ENCODE peak calls at places on chromosomes 7 and 10, in eight cellular contexts. One of them, this sample, is unnamed.

GRCh38 chr10:94274142-94274787 is 88.5 kb downstream of the NOC3L start:
- DNase-seq in Peyer's patch: peak; percentile 52
- DNase-seq in stromal cell of bone marrow: no peak
- DNase-seq in activated CD4-positive, alpha-beta T cell treated with anti-CD3 and anti-CD28 coated beads for 1 hour: no peak
- DNase-seq in lung: peak; percentile 34
- DNase-seq in A549: no peak
- DNase-seq in substantia nigra: no peak
- DNase-seq in T-helper 2 cell: no peak
- DNase-seq in this sample: no peak

GRCh38 chr10:97211229-97211628 is 25.5 kb upstream of the SLIT1 start:
- DNase-seq in substantia nigra: no peak
- DNase-seq in T-helper 2 cell: no peak
- DNase-seq in stromal cell of bone marrow: no peak
- DNase-seq in Peyer's patch: peak; percentile 40
- DNase-seq in lung: no peak
- DNase-seq in A549: no peak
- DNase-seq in activated CD4-positive, alpha-beta T cell treated with anti-CD3 and anti-CD28 coated beads for 1 hour: no peak
- DNase-seq in this sample: no peak

GRCh38 chr7:50729962-50730361 is 52.7 kb downstream of the GRB10 start:
- DNase-seq in stromal cell of bone marrow: peak; percentile 36
- DNase-seq in lung: no peak
- DNase-seq in Peyer's patch: no peak
- DNase-seq in substantia nigra: no peak
- DNase-seq in A549: no peak
- DNase-seq in activated CD4-positive, alpha-beta T cell treated with anti-CD3 and anti-CD28 coated beads for 1 hour: no peak
- DNase-seq in T-helper 2 cell: no peak
- DNase-seq in this sample: no peak

GRCh38 chr10:49609283-49610014 is 661 bp upstream of the SLC18A3 start:
- DNase-seq in activated CD4-positive, alpha-beta T cell treated with anti-CD3 and anti-CD28 coated beads for 1 hour: no peak
- DNase-seq in substantia nigra: no peak
- DNase-seq in T-helper 2 cell: no peak
- DNase-seq in Peyer's patch: peak; percentile 31
- DNase-seq in A549: no peak
- DNase-seq in lung: no peak
- DNase-seq in stromal cell of bone marrow: no peak
- DNase-seq in this sample: no peak

GRCh38 chr10:24456319-24456718 is 247.4 kb downstream of the KIAA1217 start:
- DNase-seq in Peyer's patch: no peak
- DNase-seq in lung: no peak
- DNase-seq in substantia nigra: no peak
- DNase-seq in T-helper 2 cell: no peak
- DNase-seq in activated CD4-positive, alpha-beta T cell treated with anti-CD3 and anti-CD28 coated beads for 1 hour: no peak
- DNase-seq in stromal cell of bone marrow: peak; percentile 96
- DNase-seq in A549: peak; percentile 21
- DNase-seq in this sample: no peak

GRCh38 chr7:54956865-54957264 is 62.0 kb upstream of the EGFR start:
- DNase-seq in T-helper 2 cell: no peak
- DNase-seq in stromal cell of bone marrow: no peak
- DNase-seq in A549: no peak
- DNase-seq in activated CD4-positive, alpha-beta T cell treated with anti-CD3 and anti-CD28 coated beads for 1 hour: no peak
- DNase-seq in lung: no peak
- DNase-seq in substantia nigra: no peak
- DNase-seq in Peyer's patch: no peak
- DNase-seq in this sample: no peak

GRCh38 chr10:74460812-74461211 is 309.8 kb downstream of the ADK start:
- DNase-seq in A549: no peak
- DNase-seq in stromal cell of bone marrow: no peak
- DNase-seq in T-helper 2 cell: no peak
- DNase-seq in lung: no peak
- DNase-seq in Peyer's patch: no peak
- DNase-seq in activated CD4-positive, alpha-beta T cell treated with anti-CD3 and anti-CD28 coated beads for 1 hour: no peak
- DNase-seq in substantia nigra: no peak
- DNase-seq in this sample: no peak

GRCh38 chr7:48052748-48053147 is 17.4 kb downstream of the C7orf57 start:
- DNase-seq in Peyer's patch: no peak
- DNase-seq in lung: no peak
- DNase-seq in A549: peak; percentile 18
- DNase-seq in activated CD4-positive, alpha-beta T cell treated with anti-CD3 and anti-CD28 coated beads for 1 hour: no peak
- DNase-seq in T-helper 2 cell: no peak
- DNase-seq in substantia nigra: no peak
- DNase-seq in stromal cell of bone marrow: no peak
- DNase-seq in this sample: no peak

GRCh38 chr7:47379629-47380324 is 202.1 kb downstream of the TNS3 start:
- DNase-seq in T-helper 2 cell: no peak
- DNase-seq in lung: peak; percentile 74
- DNase-seq in activated CD4-positive, alpha-beta T cell treated with anti-CD3 and anti-CD28 coated beads for 1 hour: no peak
- DNase-seq in stromal cell of bone marrow: no peak
- DNase-seq in A549: peak; percentile 31
- DNase-seq in substantia nigra: no peak
- DNase-seq in Peyer's patch: peak; percentile 84
- DNase-seq in this sample: no peak

GRCh38 chr7:48924433-48924832 is at the start of gene CDC14C:
- DNase-seq in A549: no peak
- DNase-seq in substantia nigra: no peak
- DNase-seq in activated CD4-positive, alpha-beta T cell treated with anti-CD3 and anti-CD28 coated beads for 1 hour: no peak
- DNase-seq in T-helper 2 cell: no peak
- DNase-seq in Peyer's patch: no peak
- DNase-seq in lung: no peak
- DNase-seq in stromal cell of bone marrow: no peak
- DNase-seq in this sample: no peak

GRCh38 chr7:134078991-134079390 is 48.1 kb upstream of the LRGUK start:
- DNase-seq in substantia nigra: no peak
- DNase-seq in T-helper 2 cell: no peak
- DNase-seq in Peyer's patch: no peak
- DNase-seq in stromal cell of bone marrow: no peak
- DNase-seq in A549: no peak
- DNase-seq in lung: no peak
- DNase-seq in activated CD4-positive, alpha-beta T cell treated with anti-CD3 and anti-CD28 coated beads for 1 hour: no peak
- DNase-seq in this sample: no peak

GRCh38 chr7:56447864-56448693 is 331.9 kb upstream of the NUPR2 start:
- DNase-seq in stromal cell of bone marrow: no peak
- DNase-seq in activated CD4-positive, alpha-beta T cell treated with anti-CD3 and anti-CD28 coated beads for 1 hour: no peak
- DNase-seq in Peyer's patch: no peak
- DNase-seq in T-helper 2 cell: no peak
- DNase-seq in lung: no peak
- DNase-seq in A549: no peak
- DNase-seq in substantia nigra: peak; percentile 4
- DNase-seq in this sample: no peak

GRCh38 chr7:140977351-140978140 is 37.2 kb downstream of the MRPS33 start:
- DNase-seq in Peyer's patch: no peak
- DNase-seq in T-helper 2 cell: no peak
- DNase-seq in stromal cell of bone marrow: no peak
- DNase-seq in lung: no peak
- DNase-seq in activated CD4-positive, alpha-beta T cell treated with anti-CD3 and anti-CD28 coated beads for 1 hour: no peak
- DNase-seq in substantia nigra: no peak
- DNase-seq in A549: no peak
- DNase-seq in this sample: no peak

GRCh38 chr10:21727452-21728168 is 193.6 kb downstream of the MLLT10 start:
- DNase-seq in activated CD4-positive, alpha-beta T cell treated with anti-CD3 and anti-CD28 coated beads for 1 hour: no peak
- DNase-seq in Peyer's patch: no peak
- DNase-seq in stromal cell of bone marrow: no peak
- DNase-seq in A549: peak; percentile 61
- DNase-seq in lung: no peak
- DNase-seq in substantia nigra: no peak
- DNase-seq in T-helper 2 cell: no peak
- DNase-seq in this sample: no peak

GRCh38 chr10:47062801-47063200 is 151.6 kb downstream of the PTPN20 start:
- DNase-seq in A549: no peak
- DNase-seq in Peyer's patch: no peak
- DNase-seq in activated CD4-positive, alpha-beta T cell treated with anti-CD3 and anti-CD28 coated beads for 1 hour: no peak
- DNase-seq in lung: no peak
- DNase-seq in substantia nigra: no peak
- DNase-seq in stromal cell of bone marrow: peak; percentile 25
- DNase-seq in T-helper 2 cell: no peak
- DNase-seq in this sample: no peak

GRCh38 chr10:62619409-62619730 is 185.2 kb upstream of the ADO start:
- DNase-seq in stromal cell of bone marrow: no peak
- DNase-seq in substantia nigra: no peak
- DNase-seq in activated CD4-positive, alpha-beta T cell treated with anti-CD3 and anti-CD28 coated beads for 1 hour: no peak
- DNase-seq in Peyer's patch: no peak
- DNase-seq in T-helper 2 cell: no peak
- DNase-seq in lung: no peak
- DNase-seq in A549: no peak
- DNase-seq in this sample: no peak

GRCh38 chr7:68730871-68731403 is 867.3 kb upstream of the AUTS2 start:
- DNase-seq in Peyer's patch: peak; percentile 47
- DNase-seq in lung: peak; percentile 32
- DNase-seq in stromal cell of bone marrow: no peak
- DNase-seq in T-helper 2 cell: no peak
- DNase-seq in activated CD4-positive, alpha-beta T cell treated with anti-CD3 and anti-CD28 coated beads for 1 hour: no peak
- DNase-seq in A549: peak; percentile 90
- DNase-seq in substantia nigra: no peak
- DNase-seq in this sample: no peak

GRCh38 chr10:124044143-124044862 is 49.1 kb downstream of the CHST15 start:
- DNase-seq in substantia nigra: no peak
- DNase-seq in lung: no peak
- DNase-seq in A549: no peak
- DNase-seq in T-helper 2 cell: no peak
- DNase-seq in activated CD4-positive, alpha-beta T cell treated with anti-CD3 and anti-CD28 coated beads for 1 hour: no peak
- DNase-seq in Peyer's patch: no peak
- DNase-seq in stromal cell of bone marrow: no peak
- DNase-seq in this sample: no peak

GRCh38 chr10:77049896-77050295 is 587.7 kb downstream of the KCNMA1 start:
- DNase-seq in substantia nigra: no peak
- DNase-seq in stromal cell of bone marrow: no peak
- DNase-seq in A549: no peak
- DNase-seq in lung: no peak
- DNase-seq in T-helper 2 cell: no peak
- DNase-seq in activated CD4-positive, alpha-beta T cell treated with anti-CD3 and anti-CD28 coated beads for 1 hour: no peak
- DNase-seq in Peyer's patch: no peak
- DNase-seq in this sample: no peak

GRCh38 chr10:25666276-25666675 is 267.8 kb upstream of the MYO3A start:
- DNase-seq in lung: no peak
- DNase-seq in substantia nigra: no peak
- DNase-seq in activated CD4-positive, alpha-beta T cell treated with anti-CD3 and anti-CD28 coated beads for 1 hour: no peak
- DNase-seq in stromal cell of bone marrow: no peak
- DNase-seq in Peyer's patch: no peak
- DNase-seq in T-helper 2 cell: no peak
- DNase-seq in A549: no peak
- DNase-seq in this sample: no peak

GRCh38 chr7:74371381-74372059 is 82.2 kb upstream of the GTF2IRD1 start:
- DNase-seq in Peyer's patch: peak; percentile 69
- DNase-seq in A549: no peak
- DNase-seq in substantia nigra: no peak
- DNase-seq in T-helper 2 cell: no peak
- DNase-seq in activated CD4-positive, alpha-beta T cell treated with anti-CD3 and anti-CD28 coated beads for 1 hour: no peak
- DNase-seq in stromal cell of bone marrow: no peak
- DNase-seq in lung: peak; percentile 37
- DNase-seq in this sample: no peak

GRCh38 chr10:27256790-27257189 is 16.2 kb upstream of the ACBD5 start:
- DNase-seq in lung: no peak
- DNase-seq in activated CD4-positive, alpha-beta T cell treated with anti-CD3 and anti-CD28 coated beads for 1 hour: no peak
- DNase-seq in T-helper 2 cell: no peak
- DNase-seq in stromal cell of bone marrow: no peak
- DNase-seq in A549: no peak
- DNase-seq in Peyer's patch: no peak
- DNase-seq in substantia nigra: no peak
- DNase-seq in this sample: no peak

GRCh38 chr10:78458983-78459638 is 425.4 kb downstream of the RPS24 start:
- DNase-seq in Peyer's patch: no peak
- DNase-seq in T-helper 2 cell: no peak
- DNase-seq in activated CD4-positive, alpha-beta T cell treated with anti-CD3 and anti-CD28 coated beads for 1 hour: no peak
- DNase-seq in lung: no peak
- DNase-seq in A549: peak; percentile 92
- DNase-seq in substantia nigra: no peak
- DNase-seq in stromal cell of bone marrow: peak; percentile 28
- DNase-seq in this sample: no peak

GRCh38 chr7:77330169-77330882 is 85.8 kb downstream of the GSAP start:
- DNase-seq in T-helper 2 cell: no peak
- DNase-seq in stromal cell of bone marrow: no peak
- DNase-seq in substantia nigra: no peak
- DNase-seq in A549: no peak
- DNase-seq in Peyer's patch: no peak
- DNase-seq in activated CD4-positive, alpha-beta T cell treated with anti-CD3 and anti-CD28 coated beads for 1 hour: no peak
- DNase-seq in lung: peak; percentile 57
- DNase-seq in this sample: no peak

GRCh38 chr10:112953760-112954159 is 3.7 kb downstream of the TCF7L2 start:
- DNase-seq in Peyer's patch: no peak
- DNase-seq in activated CD4-positive, alpha-beta T cell treated with anti-CD3 and anti-CD28 coated beads for 1 hour: no peak
- DNase-seq in stromal cell of bone marrow: no peak
- DNase-seq in substantia nigra: no peak
- DNase-seq in T-helper 2 cell: no peak
- DNase-seq in lung: no peak
- DNase-seq in A549: peak; percentile 51
- DNase-seq in this sample: no peak

GRCh38 chr10:91785851-91786250 is 12.4 kb upstream of the TNKS2 start:
- DNase-seq in substantia nigra: no peak
- DNase-seq in A549: no peak
- DNase-seq in lung: no peak
- DNase-seq in T-helper 2 cell: no peak
- DNase-seq in Peyer's patch: no peak
- DNase-seq in activated CD4-positive, alpha-beta T cell treated with anti-CD3 and anti-CD28 coated beads for 1 hour: no peak
- DNase-seq in stromal cell of bone marrow: no peak
- DNase-seq in this sample: no peak

GRCh38 chr7:128099204-128099671 is 68.0 kb upstream of the LRRC4 start:
- DNase-seq in activated CD4-positive, alpha-beta T cell treated with anti-CD3 and anti-CD28 coated beads for 1 hour: no peak
- DNase-seq in lung: no peak
- DNase-seq in substantia nigra: no peak
- DNase-seq in A549: no peak
- DNase-seq in Peyer's patch: no peak
- DNase-seq in T-helper 2 cell: no peak
- DNase-seq in stromal cell of bone marrow: peak; percentile 24
- DNase-seq in this sample: no peak

GRCh38 chr10:102669206-102670064 is 25.2 kb downstream of the TRIM8 start:
- DNase-seq in Peyer's patch: peak; percentile 83
- DNase-seq in activated CD4-positive, alpha-beta T cell treated with anti-CD3 and anti-CD28 coated beads for 1 hour: no peak
- DNase-seq in lung: peak; percentile 69
- DNase-seq in T-helper 2 cell: no peak
- DNase-seq in A549: peak; percentile 34
- DNase-seq in substantia nigra: no peak
- DNase-seq in stromal cell of bone marrow: no peak
- DNase-seq in this sample: no peak

GRCh38 chr10:124624006-124624405 is 120.2 kb downstream of the FAM53B start:
- DNase-seq in Peyer's patch: no peak
- DNase-seq in A549: no peak
- DNase-seq in stromal cell of bone marrow: no peak
- DNase-seq in T-helper 2 cell: no peak
- DNase-seq in activated CD4-positive, alpha-beta T cell treated with anti-CD3 and anti-CD28 coated beads for 1 hour: no peak
- DNase-seq in lung: no peak
- DNase-seq in substantia nigra: no peak
- DNase-seq in this sample: no peak

GRCh38 chr10:27041196-27041595 is 59.1 kb downstream of the ANKRD26 start:
- DNase-seq in Peyer's patch: no peak
- DNase-seq in lung: no peak
- DNase-seq in activated CD4-positive, alpha-beta T cell treated with anti-CD3 and anti-CD28 coated beads for 1 hour: no peak
- DNase-seq in A549: no peak
- DNase-seq in substantia nigra: no peak
- DNase-seq in T-helper 2 cell: no peak
- DNase-seq in stromal cell of bone marrow: no peak
- DNase-seq in this sample: no peak

GRCh38 chr7:20279979-20280378 is 50.7 kb upstream of the ITGB8 start:
- DNase-seq in substantia nigra: no peak
- DNase-seq in lung: no peak
- DNase-seq in stromal cell of bone marrow: no peak
- DNase-seq in Peyer's patch: no peak
- DNase-seq in A549: no peak
- DNase-seq in activated CD4-positive, alpha-beta T cell treated with anti-CD3 and anti-CD28 coated beads for 1 hour: no peak
- DNase-seq in T-helper 2 cell: no peak
- DNase-seq in this sample: no peak

GRCh38 chr7:19920200-19920599 is 146.8 kb upstream of the TMEM196 start:
- DNase-seq in lung: no peak
- DNase-seq in T-helper 2 cell: no peak
- DNase-seq in substantia nigra: no peak
- DNase-seq in A549: no peak
- DNase-seq in Peyer's patch: no peak
- DNase-seq in stromal cell of bone marrow: no peak
- DNase-seq in activated CD4-positive, alpha-beta T cell treated with anti-CD3 and anti-CD28 coated beads for 1 hour: no peak
- DNase-seq in this sample: no peak

GRCh38 chr10:68096913-68097509 is 12.3 kb upstream of the MYPN start:
- DNase-seq in Peyer's patch: peak; percentile 86
- DNase-seq in A549: peak; percentile 84
- DNase-seq in substantia nigra: no peak
- DNase-seq in lung: no peak
- DNase-seq in stromal cell of bone marrow: peak; percentile 90
- DNase-seq in T-helper 2 cell: no peak
- DNase-seq in activated CD4-positive, alpha-beta T cell treated with anti-CD3 and anti-CD28 coated beads for 1 hour: no peak
- DNase-seq in this sample: no peak

GRCh38 chr10:121131014-121131413 is 279.9 kb downstream of the WDR11 start:
- DNase-seq in substantia nigra: no peak
- DNase-seq in T-helper 2 cell: no peak
- DNase-seq in A549: no peak
- DNase-seq in stromal cell of bone marrow: no peak
- DNase-seq in activated CD4-positive, alpha-beta T cell treated with anti-CD3 and anti-CD28 coated beads for 1 hour: no peak
- DNase-seq in lung: no peak
- DNase-seq in Peyer's patch: no peak
- DNase-seq in this sample: no peak